ENCODE peak calls at places on chromosomes 5 and 9, in nine cellular contexts. A is lower lobe of right lung, C is tibial nerve, H is small intestine, W is lung, L is ovary, R is heart right ventricle, T is A549, Q is HepG2. D is an unnamed sample. For H3K4me1, the result is how much of the 10 kb centered on the place peaks cover.

GRCh38 chr5:78287833-78288232 is 6.7 kb downstream of the AP3B1 start:
- DNase-seq in A (no peak), W (no peak), T (peak), H (no peak), R (no peak), Q (no peak), C (peak), L (no peak), D (no peak)

GRCh38 chr5:39005566-39006232 is 68.5 kb downstream of the RICTOR start:
- DNase-seq in L (no peak), A (no peak), T (peak), W (no peak), R (no peak), H (peak), C (no peak), Q (peak), D (peak)

GRCh38 chr9:91558879-91559278 is 135.2 kb upstream of the NFIL3 start:
- DNase-seq in R (no peak), Q (no peak), T (no peak), L (no peak), W (no peak), H (no peak), C (no peak), A (no peak), D (no peak)

GRCh38 chr5:154543380-154543779 is 65.4 kb upstream of the HAND1 start:
- DNase-seq in Q (no peak), L (no peak), R (no peak), W (no peak), T (no peak), C (peak), A (no peak), H (no peak), D (no peak)

GRCh38 chr5:67879619-67880357 is 335.8 kb upstream of the PIK3R1 start:
- DNase-seq in R (no peak), H (peak), C (no peak), L (no peak), Q (peak), T (no peak), A (no peak), W (no peak), D (no peak)

GRCh38 chr5:41796061-41796460 is 74.2 kb downstream of the OXCT1 start:
- DNase-seq in Q (no peak), T (no peak), W (no peak), A (no peak), L (no peak), R (no peak), C (no peak), H (no peak), D (no peak)

GRCh38 chr9:92094655-92095054 is 20.6 kb downstream of the SPTLC1 start:
- DNase-seq in H (no peak), T (no peak), W (no peak), L (no peak), Q (peak), A (no peak), R (no peak), C (no peak), D (no peak)

GRCh38 chr5:97192580-97193421 is 9.8 kb upstream of the RIOK2 start:
- DNase-seq in W (no peak), Q (no peak), L (no peak), R (no peak), H (no peak), T (no peak), A (no peak), C (no peak), D (no peak)

GRCh38 chr9:130368631-130369103 is 76.1 kb upstream of the ASS1 start:
- DNase-seq in C (no peak), H (no peak), L (no peak), A (no peak), W (no peak), T (peak), Q (no peak), R (no peak), D (no peak)

GRCh38 chr5:65553941-65554340 is 9.0 kb downstream of the CENPK start:
- DNase-seq in R (no peak), A (no peak), H (no peak), W (no peak), C (no peak), Q (no peak), L (no peak), T (no peak), D (no peak)

GRCh38 chr5:96706433-96707111 is 44.4 kb downstream of the CAST start:
- DNase-seq in Q (no peak), W (no peak), H (no peak), L (no peak), R (no peak), T (no peak), A (no peak), C (no peak), D (no peak)

GRCh38 chr5:125549322-125549871 is 803.0 kb upstream of the ZNF608 start:
- DNase-seq in A (no peak), Q (no peak), H (no peak), W (no peak), T (no peak), L (no peak), R (no peak), C (peak), D (no peak)

GRCh38 chr9:114674798-114675554 is 7.0 kb downstream of the TEX48 start:
- DNase-seq in C (no peak), R (no peak), A (no peak), T (no peak), L (no peak), H (no peak), Q (no peak), W (no peak), D (no peak)

GRCh38 chr5:16013334-16014065 is 166.1 kb downstream of the MARCHF11 start:
- DNase-seq in A (no peak), C (no peak), R (no peak), L (no peak), H (no peak), Q (no peak), W (no peak), T (no peak), D (no peak)

GRCh38 chr9:76571288-76572204 is 112.6 kb downstream of the GCNT1 start:
- DNase-seq in R (peak), H (peak), L (no peak), Q (no peak), T (no peak), C (no peak), W (no peak), A (peak), D (no peak)

GRCh38 chr9:28289732-28290131 is 716.5 kb upstream of the C9orf72 start:
- DNase-seq in C (no peak), L (no peak), A (no peak), Q (no peak), R (no peak), T (no peak), W (no peak), H (no peak), D (no peak)

GRCh38 chr5:170631471-170632195 is 127.8 kb downstream of the KCNIP1 start:
- DNase-seq in A (no peak), Q (peak), L (no peak), W (no peak), T (peak), R (peak), C (no peak), H (no peak), D (no peak)

GRCh38 chr5:15474143-15474719 is 25.7 kb upstream of the FBXL7 start:
- DNase-seq in A (no peak), L (no peak), Q (no peak), C (no peak), W (no peak), T (no peak), H (no peak), R (no peak), D (no peak)

GRCh38 chr5:60368100-60368499 is 331.9 kb downstream of the DEPDC1B start:
- DNase-seq in R (no peak), H (no peak), W (no peak), T (no peak), A (no peak), C (no peak), L (no peak), Q (no peak), D (no peak)

GRCh38 chr5:53782620-53783019 is 222.2 kb downstream of the NDUFS4 start:
- DNase-seq in L (no peak), R (no peak), H (no peak), A (no peak), Q (no peak), W (no peak), T (no peak), C (no peak), D (no peak)

GRCh38 chr5:55538621-55539020 is 3.9 kb upstream of the PLPP1 start:
- DNase-seq in A (no peak), T (no peak), R (no peak), C (no peak), W (no peak), H (peak), L (no peak), Q (no peak), D (no peak)

GRCh38 chr5:58800410-58800809 is 217.5 kb downstream of the RAB3C start:
- DNase-seq in R (no peak), H (no peak), T (no peak), C (no peak), Q (no peak), W (no peak), L (no peak), A (no peak), D (no peak)

GRCh38 chr5:179135441-179136215 is 75.5 kb downstream of the ZNF354C start:
- DNase-seq in C (no peak), T (no peak), A (peak), Q (no peak), L (no peak), R (no peak), H (no peak), W (no peak), D (no peak)

GRCh38 chr5:34519489-34520220 is 136.5 kb upstream of the RAI14 start:
- DNase-seq in C (no peak), T (no peak), R (no peak), H (no peak), L (no peak), A (no peak), W (no peak), Q (no peak), D (no peak)

GRCh38 chr9:28301281-28301680 is 728.0 kb upstream of the C9orf72 start:
- DNase-seq in W (no peak), L (no peak), C (no peak), R (no peak), T (no peak), H (no peak), Q (no peak), A (no peak), D (no peak)

GRCh38 chr5:141632650-141633049 is 4.0 kb downstream of the HDAC3 start:
- DNase-seq in H (no peak), C (no peak), A (no peak), R (no peak), Q (no peak), T (no peak), L (no peak), W (no peak), D (no peak)

GRCh38 chr5:135393229-135393628 is 5.8 kb downstream of the MACROH2A1 start:
- DNase-seq in W (no peak), T (no peak), C (peak), R (no peak), Q (no peak), H (no peak), L (no peak), A (no peak), D (no peak)

GRCh38 chr5:135393691-135394090 is 5.3 kb downstream of the MACROH2A1 start:
- DNase-seq in A (no peak), C (no peak), R (no peak), H (no peak), W (no peak), Q (no peak), L (no peak), T (no peak), D (no peak)

GRCh38 chr5:135391123-135391868 is 7.7 kb downstream of the MACROH2A1 start:
- DNase-seq in R (no peak), C (no peak), W (no peak), T (no peak), A (no peak), L (no peak), H (no peak), Q (peak), D (no peak)

GRCh38 chr5:135392256-135392655 is 6.8 kb downstream of the MACROH2A1 start:
- DNase-seq in H (peak), L (no peak), T (no peak), Q (no peak), C (no peak), W (no peak), A (no peak), R (no peak), D (no peak)

GRCh38 chr5:135391869-135392255 is 7.2 kb downstream of the MACROH2A1 start:
- DNase-seq in Q (no peak), T (no peak), A (peak), L (no peak), C (peak), W (no peak), H (peak), R (no peak), D (no peak)
- H3K4me1 ChIP-seq in Q (half or more), T (under half), A (half or more), L (under half), C (under half), W (half or more), H (under half), R (half or more), D (under half)

GRCh38 chr5:157648275-157648990 is 3.8 kb downstream of the SOX30 start:
- DNase-seq in H (no peak), L (no peak), T (no peak), Q (no peak), A (no peak), C (no peak), W (no peak), R (no peak), D (no peak)

GRCh38 chr5:157649091-157649490 is 3.1 kb downstream of the SOX30 start:
- DNase-seq in T (no peak), A (no peak), W (no peak), C (no peak), R (no peak), L (no peak), H (no peak), Q (no peak), D (no peak)

GRCh38 chr5:157652377-157652692 is at the start of gene SOX30:
- DNase-seq in W (no peak), Q (peak), T (no peak), R (no peak), C (no peak), A (no peak), H (no peak), L (no peak), D (no peak)

GRCh38 chr5:157651623-157652376 is 438 bp downstream of the SOX30 start:
- DNase-seq in T (no peak), R (peak), Q (no peak), W (peak), C (no peak), H (peak), A (peak), L (peak), D (peak)

GRCh38 chr5:157651011-157651611 is 1.1 kb downstream of the SOX30 start:
- DNase-seq in C (no peak), H (peak), W (no peak), Q (no peak), L (no peak), A (no peak), T (no peak), R (no peak), D (no peak)
- H3K4me3 ChIP-seq in C (peak), H (no peak), W (no peak), Q (no peak), L (no peak), A (peak), T (no peak), R (peak), D (no peak)

GRCh38 chr9:110220809-110221208 is 12.8 kb upstream of the C9orf152 start:
- DNase-seq in T (no peak), L (no peak), R (no peak), H (peak), W (no peak), C (no peak), A (no peak), Q (peak), D (no peak)
- H3K27ac ChIP-seq in T (no peak), L (no peak), R (no peak), H (no peak), W (no peak), C (no peak), A (no peak), Q (peak), D (no peak)

DNA sequence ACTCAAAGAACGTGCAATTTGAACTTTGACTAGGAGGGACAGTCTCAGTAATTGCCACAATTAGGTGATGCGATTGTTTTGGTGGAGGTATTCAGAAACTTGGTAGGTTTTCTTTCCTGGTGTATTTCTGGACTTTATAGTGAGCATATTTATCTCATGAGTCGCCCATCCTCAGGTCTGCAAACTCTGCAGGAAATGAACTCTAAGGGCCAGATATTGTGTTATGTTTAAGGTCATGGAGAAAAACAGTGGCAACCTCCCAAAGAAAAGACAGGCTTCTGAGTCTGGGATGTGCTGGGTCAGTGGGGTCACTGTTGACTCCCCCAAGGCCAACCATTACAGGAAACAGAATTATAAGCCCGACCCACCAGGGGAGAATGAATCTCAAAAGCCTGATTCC is 3.4 kb upstream of the C5orf63 start:
- DNase-seq in R (no peak), A (no peak), T (no peak), Q (no peak), C (no peak), L (no peak), W (no peak), H (peak), D (no peak)
- H3K4me1 ChIP-seq in R (under half), A (under half), T (under half), Q (half or more), C (under half), L (under half), W (under half), H (under half), D (under half)

DNA sequence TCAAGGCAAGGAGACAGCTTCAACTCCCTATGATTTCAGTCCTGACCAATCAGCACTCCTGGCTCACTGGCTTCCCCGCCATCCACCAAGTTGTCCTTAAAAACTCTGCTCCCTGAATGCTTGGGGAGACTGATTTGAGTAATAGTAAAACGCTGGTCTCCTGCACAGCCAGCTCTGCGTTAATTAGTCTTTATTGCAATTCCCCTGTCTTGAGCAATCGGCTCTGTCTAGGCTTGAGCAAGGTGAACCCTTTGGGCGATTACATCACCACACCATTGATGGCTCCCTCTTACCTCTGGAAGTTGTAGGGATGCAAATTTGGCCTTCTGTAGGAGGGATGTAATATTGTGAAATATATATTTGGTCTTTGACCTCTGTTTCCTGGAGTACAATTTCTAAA is 2.9 kb upstream of the SLC23A1 start:
- DNase-seq in C (no peak), T (no peak), Q (no peak), H (no peak), R (no peak), L (no peak), W (no peak), A (no peak), D (no peak)
- H3K4me3 ChIP-seq in C (no peak), T (no peak), Q (no peak), H (no peak), R (no peak), L (no peak), W (no peak), A (no peak), D (no peak)

GRCh38 chr9:27195191-27195590 is 86.2 kb downstream of the TEK start:
- DNase-seq in A (no peak), H (no peak), T (no peak), L (no peak), C (no peak), Q (no peak), W (no peak), R (no peak), D (no peak)
- H3K27ac ChIP-seq in A (no peak), H (no peak), T (no peak), L (no peak), C (no peak), Q (no peak), W (no peak), R (no peak), D (no peak)

D was measured in body of pancreas.